ENCODE peak calls at places on chromosomes 13 and 19, in seven cellular contexts. L is psoas muscle; W is activated naive CD8-positive, alpha-beta T cell treated with anti-CD3 and anti-CD28 coated beads for 36 hours; A is mucosa of descending colon; T is stimulated activated CD4-positive, alpha-beta T cell treated with anti-CD3 and anti-CD28 coated beads, Interleukin-12 subunit alpha, Interleukin-12 subunit beta, amount 100 ng/mL, for 4 hours; E is heart right ventricle; V is fibroblast of mammary gland. Q is an unnamed sample.

GRCh38 chr19:42386974-42387707 is 3.0 kb downstream of the CNFN start:
- DNase-seq in A (peak), T (peak), E (peak), L (peak), W (peak), V (peak), Q (peak)

GRCh38 chr13:58949646-58950045 is 1214.1 kb downstream of the DIAPH3 start:
- DNase-seq in W (no peak), V (no peak), E (no peak), L (no peak), T (no peak), A (no peak), Q (no peak)

GRCh38 chr13:83780201-83780600 is 102.1 kb downstream of the SLITRK1 start:
- DNase-seq in T (no peak), V (peak), A (no peak), L (no peak), E (no peak), W (no peak), Q (no peak)

GRCh38 chr13:76350399-76350798 is 535.8 kb downstream of the KCTD12 start:
- DNase-seq in V (no peak), A (no peak), L (no peak), T (no peak), W (no peak), E (no peak), Q (no peak)

GRCh38 chr19:16420781-16421386 is 50.9 kb downstream of the EPS15L1 start:
- DNase-seq in W (no peak), E (peak), T (no peak), L (no peak), A (no peak), V (no peak), Q (no peak)

GRCh38 chr13:98368019-98368418 is 190.9 kb upstream of the RNF113B start:
- DNase-seq in T (no peak), E (no peak), L (no peak), V (peak), W (no peak), A (no peak), Q (no peak)

GRCh38 chr19:4575978-4576933 is 16.8 kb upstream of the SEMA6B start:
- DNase-seq in T (peak), V (peak), E (peak), A (peak), W (peak), L (peak), Q (peak)

GRCh38 chr13:36417328-36417727 is 15.0 kb upstream of the CCNA1 start:
- DNase-seq in A (no peak), W (no peak), T (no peak), E (no peak), V (no peak), L (no peak), Q (no peak)

GRCh38 chr13:50587839-50588373 is 255.6 kb downstream of the DLEU7 start:
- DNase-seq in E (no peak), W (no peak), L (no peak), V (no peak), A (no peak), T (no peak), Q (no peak)

Q was measured in HuH-7.5.